ENCODE peak calls at places on chromosomes 2 and 18, in five cellular contexts. S, C, H, V and N are unnamed samples.

GRCh38 chr18:27606851-27607250 is 421.7 kb upstream of the CHST9 start:
- DNase-seq in C (no peak), H (no peak), V (no peak), S (no peak), N (no peak)

GRCh38 chr2:172080641-172081230 is 4.6 kb upstream of the DLX1 start:
- DNase-seq in H (peak), V (no peak), C (no peak), S (no peak), N (peak)

GRCh38 chr2:6864938-6865345 is 765 bp downstream of the CMPK2 start:
- DNase-seq in C (no peak), H (no peak), S (peak), V (peak), N (no peak)

GRCh38 chr2:205041472-205042130 is 496.3 kb downstream of the PARD3B start:
- DNase-seq in V (no peak), C (no peak), S (no peak), H (no peak), N (no peak)

GRCh38 chr2:136281281-136282117 is 163.6 kb upstream of the CXCR4 start:
- DNase-seq in S (peak), C (no peak), V (no peak), H (no peak), N (peak)

GRCh38 chr2:100235581-100235980 is 86.7 kb downstream of the LONRF2 start:
- DNase-seq in C (no peak), S (no peak), V (no peak), H (no peak), N (no peak)

GRCh38 chr2:26619096-26619495 is 22.1 kb downstream of the CIB4 start:
- DNase-seq in C (no peak), S (no peak), H (no peak), V (no peak), N (no peak)

GRCh38 chr18:845152-845819 is 33.2 kb upstream of the YES1 start:
- DNase-seq in H (no peak), V (peak), C (peak), S (no peak), N (no peak)